ENCODE peak calls at places on chromosomes 4 and X, in five cellular contexts. One of them, this sample, is unnamed.

GRCh38 chr4:78766026-78766425 is 10.1 kb upstream of the BMP2K start:
- DNase-seq in skeletal muscle cell: peak; percentile 69
- DNase-seq in right lobe of liver: no peak
- DNase-seq in ecto neural progenitor cell: no peak
- DNase-seq in adrenal gland: no peak
- DNase-seq in this sample: no peak

GRCh38 chr4:77618383-77619241 is 13.0 kb downstream of the CXCL13 start:
- DNase-seq in adrenal gland: peak; percentile 63
- DNase-seq in right lobe of liver: peak; percentile 81
- DNase-seq in ecto neural progenitor cell: peak; percentile 79
- DNase-seq in skeletal muscle cell: peak; percentile 33
- DNase-seq in this sample: peak; percentile 30

GRCh38 chrX:70336767-70337166 is 46.9 kb downstream of the KIF4A start:
- DNase-seq in adrenal gland: no peak
- DNase-seq in ecto neural progenitor cell: no peak
- DNase-seq in skeletal muscle cell: no peak
- DNase-seq in right lobe of liver: no peak
- DNase-seq in this sample: no peak

GRCh38 chr4:55435136-55435535 is 39.4 kb downstream of the TMEM165 start:
- DNase-seq in adrenal gland: no peak
- DNase-seq in ecto neural progenitor cell: no peak
- DNase-seq in skeletal muscle cell: no peak
- DNase-seq in right lobe of liver: no peak
- DNase-seq in this sample: no peak

GRCh38 chrX:68696267-68696666 is 48.8 kb downstream of the STARD8 start:
- DNase-seq in right lobe of liver: no peak
- DNase-seq in skeletal muscle cell: no peak
- DNase-seq in ecto neural progenitor cell: no peak
- DNase-seq in adrenal gland: no peak
- DNase-seq in this sample: no peak

GRCh38 chr4:10336471-10336870 is 120.8 kb downstream of the ZNF518B start:
- DNase-seq in right lobe of liver: no peak
- DNase-seq in skeletal muscle cell: no peak
- DNase-seq in ecto neural progenitor cell: no peak
- DNase-seq in adrenal gland: no peak
- DNase-seq in this sample: no peak

GRCh38 chrX:72716766-72717165 is 2.7 kb upstream of the PHKA1 start:
- DNase-seq in skeletal muscle cell: no peak
- DNase-seq in ecto neural progenitor cell: no peak
- DNase-seq in right lobe of liver: peak; percentile 53
- DNase-seq in adrenal gland: peak; percentile 14
- DNase-seq in this sample: no peak

GRCh38 chr4:7335363-7336066 is 99.2 kb downstream of the PSAPL1 start:
- DNase-seq in ecto neural progenitor cell: peak; percentile 90
- DNase-seq in right lobe of liver: peak; percentile 66
- DNase-seq in skeletal muscle cell: no peak
- DNase-seq in adrenal gland: peak; percentile 57
- DNase-seq in this sample: peak; percentile 2

GRCh38 chrX:117973175-117974075 is 143.2 kb downstream of the KLHL13 start:
- DNase-seq in skeletal muscle cell: no peak
- DNase-seq in right lobe of liver: no peak
- DNase-seq in adrenal gland: no peak
- DNase-seq in ecto neural progenitor cell: no peak
- DNase-seq in this sample: no peak

GRCh38 chrX:109974906-109975655 is 27.8 kb upstream of the TMEM164 start:
- DNase-seq in right lobe of liver: no peak
- DNase-seq in adrenal gland: peak; percentile 16
- DNase-seq in skeletal muscle cell: peak; percentile 13
- DNase-seq in ecto neural progenitor cell: no peak
- DNase-seq in this sample: peak; percentile 69

GRCh38 chr4:148273501-148273986 is 168.7 kb downstream of the NR3C2 start:
- DNase-seq in ecto neural progenitor cell: no peak
- DNase-seq in adrenal gland: peak; percentile 92
- DNase-seq in right lobe of liver: peak; percentile 85
- DNase-seq in skeletal muscle cell: no peak
- DNase-seq in this sample: no peak

GRCh38 chr4:24795666-24796381 is 451 bp downstream of the SOD3 start:
- DNase-seq in skeletal muscle cell: no peak
- DNase-seq in adrenal gland: no peak
- DNase-seq in right lobe of liver: no peak
- DNase-seq in ecto neural progenitor cell: no peak
- DNase-seq in this sample: no peak

GRCh38 chr4:150461957-150462356 is 120.0 kb upstream of the MAB21L2 start:
- DNase-seq in right lobe of liver: no peak
- DNase-seq in skeletal muscle cell: no peak
- DNase-seq in adrenal gland: no peak
- DNase-seq in ecto neural progenitor cell: no peak
- DNase-seq in this sample: no peak

GRCh38 chrX:11663875-11664210 is 1.9 kb downstream of the ARHGAP6 start:
- DNase-seq in adrenal gland: no peak
- DNase-seq in ecto neural progenitor cell: peak; percentile 42
- DNase-seq in right lobe of liver: no peak
- DNase-seq in skeletal muscle cell: no peak
- DNase-seq in this sample: no peak

GRCh38 chr4:3852309-3852708 is 86.1 kb downstream of the ADRA2C start:
- DNase-seq in skeletal muscle cell: no peak
- DNase-seq in adrenal gland: no peak
- DNase-seq in ecto neural progenitor cell: no peak
- DNase-seq in right lobe of liver: no peak
- DNase-seq in this sample: no peak

GRCh38 chrX:134886201-134886600 is 104.6 kb upstream of the SMIM10 start:
- DNase-seq in adrenal gland: no peak
- DNase-seq in right lobe of liver: no peak
- DNase-seq in ecto neural progenitor cell: no peak
- DNase-seq in skeletal muscle cell: no peak
- DNase-seq in this sample: no peak